ENCODE peak calls at places on chromosome 19, in four cellular contexts. A, B, E and C are unnamed samples.

GRCh38 chr19:39676004-39676403 is 20.3 kb downstream of the LGALS16 start:
- DNase-seq in B (no peak), A (no peak), E (no peak), C (no peak)

GRCh38 chr19:30651066-30651465 is 278.9 kb downstream of the ZNF536 start:
- DNase-seq in E (no peak), A (no peak), B (no peak), C (no peak)

GRCh38 chr19:49890349-49891311 is 6.1 kb downstream of the IL4I1 start:
- DNase-seq in B (peak; percentile 69), A (peak; percentile 83), E (no peak), C (no peak)

GRCh38 chr19:53389591-53390377 is 5.2 kb upstream of the ZNF765 start:
- DNase-seq in B (no peak), A (no peak), E (no peak), C (no peak)

GRCh38 chr19:50332014-50332263 is 2.8 kb upstream of the KCNC3 start:
- DNase-seq in A (no peak), E (no peak), B (no peak), C (no peak)

GRCh38 chr19:42018503-42019193 is 24.6 kb upstream of the ATP1A3 start:
- DNase-seq in B (no peak), E (peak; percentile 28), A (no peak), C (no peak)

GRCh38 chr19:7288977-7289376 is 5.2 kb downstream of the INSR start:
- DNase-seq in B (no peak), A (no peak), E (no peak), C (no peak)

GRCh38 chr19:54473983-54474382 is 887 bp upstream of the CDC42EP5 start:
- DNase-seq in B (no peak), E (no peak), A (no peak), C (no peak)

GRCh38 chr19:7921955-7922840 is 2.1 kb downstream of the SNAPC2 start:
- DNase-seq in A (no peak), B (no peak), E (no peak), C (no peak)

GRCh38 chr19:7500811-7501450 is 12.1 kb upstream of the PEX11G start:
- DNase-seq in A (peak; percentile 78), B (no peak), E (peak; percentile 40), C (no peak)

GRCh38 chr19:19327672-19328071 is 7.0 kb downstream of the MAU2 start:
- DNase-seq in E (no peak), A (no peak), B (no peak), C (no peak)

GRCh38 chr19:34217952-34218817 is 36.2 kb upstream of the GARRE1 start:
- DNase-seq in A (peak; percentile 68), E (peak; percentile 74), B (peak; percentile 47), C (peak; percentile 95)

GRCh38 chr19:50417138-50417849 is 1.4 kb upstream of the SPIB start:
- DNase-seq in A (peak; percentile 71), B (no peak), E (no peak), C (no peak)

GRCh38 chr19:4581381-4582111 is 22.1 kb upstream of the SEMA6B start:
- DNase-seq in B (no peak), E (no peak), A (no peak), C (no peak)

GRCh38 chr19:18100710-18101109 is 3.1 kb downstream of the MAST3 start:
- DNase-seq in E (no peak), A (no peak), B (no peak), C (no peak)

GRCh38 chr19:51497666-51498065 is 3.9 kb downstream of the SIGLEC12 start:
- DNase-seq in B (no peak), E (no peak), A (no peak), C (no peak)

GRCh38 chr19:46955114-46955812 is 64.4 kb upstream of the NPAS1 start:
- DNase-seq in E (no peak), A (no peak), B (no peak), C (no peak)

GRCh38 chr19:16455489-16455888 is 16.3 kb downstream of the EPS15L1 start:
- DNase-seq in E (no peak), B (no peak), A (no peak), C (no peak)

GRCh38 chr19:42512743-42513304 is 15.5 kb downstream of the CEACAM1 start:
- DNase-seq in A (no peak), E (no peak), B (no peak), C (no peak)

GRCh38 chr19:7679017-7679720 is 1.5 kb upstream of the TRAPPC5 start:
- DNase-seq in B (peak; percentile 38), E (no peak), A (peak; percentile 85), C (no peak)

GRCh38 chr19:36266375-36266961 is 51.6 kb downstream of the ZNF146 start:
- DNase-seq in B (no peak), A (no peak), E (no peak), C (no peak)

GRCh38 chr19:30093966-30094770 is 152.1 kb downstream of the URI1 start:
- DNase-seq in A (no peak), B (no peak), E (no peak), C (no peak)

GRCh38 chr19:48206402-48207093 is 36.1 kb downstream of the ZSWIM9 start:
- DNase-seq in E (no peak), B (no peak), A (peak; percentile 27), C (no peak)

GRCh38 chr19:6672693-6673290 is 2.8 kb upstream of the TNFSF14 start:
- DNase-seq in B (no peak), E (no peak), A (no peak), C (no peak)

GRCh38 chr19:46373573-46374359 is 26.9 kb downstream of the PPP5C start:
- DNase-seq in E (peak; percentile 67), A (peak; percentile 86), B (no peak), C (no peak)

GRCh38 chr19:18862976-18863842 is 31.4 kb downstream of the UPF1 start:
- DNase-seq in E (no peak), B (no peak), A (no peak), C (no peak)

GRCh38 chr19:10408511-10409291 is 5.4 kb upstream of the CDC37 start:
- DNase-seq in A (peak; percentile 91), B (peak; percentile 35), E (no peak), C (no peak)

GRCh38 chr19:7783991-7784421 is 21.0 kb downstream of the CLEC4M start:
- DNase-seq in A (no peak), E (peak; percentile 49), B (no peak), C (no peak)

GRCh38 chr19:52451241-52451640 is 2.1 kb upstream of the ZNF578 start:
- DNase-seq in E (no peak), A (no peak), B (no peak), C (no peak)

GRCh38 chr19:6610934-6611370 is 20.0 kb upstream of the CD70 start:
- DNase-seq in A (no peak), B (no peak), E (peak; percentile 45), C (peak; percentile 72)

GRCh38 chr19:49126575-49126974 is 7.2 kb downstream of the PPFIA3 start:
- DNase-seq in B (no peak), E (no peak), A (no peak), C (no peak)

GRCh38 chr19:55647732-55648656 is at the start of gene CCDC106:
- DNase-seq in A (peak; percentile 81), E (peak; percentile 75), B (peak; percentile 31), C (peak; percentile 43)

GRCh38 chr19:38990949-38991697 is 15.6 kb upstream of the FBXO17 start:
- DNase-seq in B (no peak), E (no peak), A (no peak), C (no peak)

GRCh38 chr19:58346961-58347929 is 6.0 kb downstream of the A1BG start:
- DNase-seq in A (peak; percentile 88), E (peak; percentile 74), B (peak; percentile 70), C (no peak)

GRCh38 chr19:55683449-55684261 is 8.6 kb downstream of the EPN1 start:
- DNase-seq in E (no peak), A (peak; percentile 80), B (no peak), C (no peak)

GRCh38 chr19:14141041-14141440 is 4.7 kb upstream of the ASF1B start:
- DNase-seq in A (no peak), E (no peak), B (no peak), C (no peak)

GRCh38 chr19:14136509-14137281 is at the start of gene ASF1B:
- DNase-seq in A (peak; percentile 99), B (peak; percentile 95), E (peak; percentile 100), C (peak; percentile 100)

GRCh38 chr19:14139944-14140343 is 3.6 kb upstream of the ASF1B start:
- DNase-seq in B (no peak), E (peak; percentile 54), A (no peak), C (no peak)

GRCh38 chr19:14135985-14136508 is 342 bp downstream of the ASF1B start:
- DNase-seq in A (no peak), E (no peak), B (no peak), C (no peak)

GRCh38 chr19:14138576-14139265 is 2.3 kb upstream of the ASF1B start:
- DNase-seq in A (no peak), E (no peak), B (no peak), C (no peak)
- H3K4me3 ChIP-seq in A (no peak overlapping the region), E (no peak overlapping the region), B (no peak overlapping the region), C (no peak overlapping the region)

GRCh38 chr19:2167896-2168618 is 4.3 kb downstream of the DOT1L start:
- DNase-seq in E (peak; percentile 90), A (peak; percentile 86), B (no peak), C (no peak)

GRCh38 chr19:2164020-2164988 is 571 bp downstream of the DOT1L start:
- DNase-seq in B (no peak), E (no peak), A (no peak), C (no peak)

GRCh38 chr19:2168619-2169424 is 5.1 kb downstream of the DOT1L start:
- DNase-seq in B (peak; percentile 36), A (peak; percentile 96), E (peak; percentile 100), C (peak; percentile 96)

GRCh38 chr19:2170219-2170618 is 6.5 kb downstream of the DOT1L start:
- DNase-seq in A (no peak), E (no peak), B (no peak), C (no peak)

GRCh38 chr19:2166741-2167738 is 3.3 kb downstream of the DOT1L start:
- DNase-seq in E (peak; percentile 79), B (no peak), A (peak; percentile 77), C (no peak)
- H3K4me3 ChIP-seq in E (peak overlapping the region; percentile 12), B (no peak overlapping the region), A (no peak overlapping the region), C (no peak overlapping the region)

DNA sequence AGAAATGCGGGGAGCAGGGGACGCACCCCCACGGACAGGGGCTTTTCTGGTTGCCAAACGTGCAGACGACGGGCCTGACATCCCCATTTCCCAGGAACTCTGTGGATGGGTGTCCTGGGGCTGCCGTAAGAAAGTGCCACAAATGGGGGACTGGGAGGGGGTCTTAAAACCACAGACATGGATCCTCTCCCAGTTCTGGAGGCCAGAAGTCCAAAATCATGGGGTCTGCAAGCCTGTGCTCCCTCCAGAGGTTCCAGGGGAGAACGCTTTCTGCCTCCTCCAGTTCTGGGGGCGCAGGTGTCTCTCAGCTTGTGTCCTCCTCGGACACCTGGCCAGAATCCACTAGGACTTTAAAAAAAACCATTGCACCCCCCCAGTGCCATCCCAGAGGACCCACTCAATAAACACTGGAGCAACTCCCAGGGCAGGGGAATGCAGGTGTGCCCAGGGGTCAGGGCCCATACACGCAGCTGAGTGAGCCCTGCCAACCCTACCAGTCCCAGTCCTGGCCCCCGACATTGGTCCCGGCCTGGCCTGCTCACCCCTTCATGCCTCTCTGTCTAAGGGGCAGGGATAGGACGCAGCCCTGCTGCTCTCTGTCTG is 103.9 kb downstream of the GADD45B start:
- DNase-seq in B (no peak), A (peak; percentile 45), E (no peak), C (no peak)
- H3K4me3 ChIP-seq in B (no peak overlapping the region), A (no peak overlapping the region), E (peak overlapping the region; percentile 53), C (peak overlapping the region; percentile 54)

DNA sequence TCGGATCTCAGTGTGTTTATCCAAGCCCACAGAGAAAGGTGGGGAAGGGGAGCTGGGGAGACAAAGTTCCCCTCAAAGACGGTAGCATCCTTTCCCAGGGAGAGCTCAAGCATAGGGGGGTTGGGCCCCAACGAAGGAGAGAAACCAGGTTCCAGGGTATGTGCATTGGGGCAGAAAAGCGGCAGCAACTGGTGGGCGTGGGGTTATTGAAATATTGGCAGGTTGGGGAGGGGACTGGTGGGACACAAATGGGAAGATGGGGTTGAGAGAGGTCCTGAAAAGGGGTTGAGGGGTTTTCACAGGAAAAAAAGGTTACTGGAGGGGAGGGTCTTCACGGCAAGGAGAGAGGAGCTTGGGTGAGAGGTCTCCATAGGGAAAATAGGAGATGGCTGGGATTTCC is 1.0 kb downstream of the ASF1B start:
- DNase-seq in B (no peak), A (no peak), E (no peak), C (no peak)
- H3K4me3 ChIP-seq in B (peak overlapping the region; percentile 83), A (no peak overlapping the region), E (peak overlapping the region; percentile 86), C (peak overlapping the region; percentile 79)